ENCODE peak calls at places on chromosomes 5 and 9, in seven cellular contexts. One of them, this sample, is unnamed.

GRCh38 chr5:113140837-113141661 is 164.5 kb downstream of the DCP2 start:
- DNase-seq in breast epithelium: no peak
- DNase-seq in vagina: no peak
- DNase-seq in PC-3: peak; percentile 28
- DNase-seq in IMR-90: peak; percentile 94
- DNase-seq in lower lobe of right lung: no peak
- DNase-seq in K562: no peak
- DNase-seq in this sample: no peak

GRCh38 chr5:159104058-159104651 is 4.4 kb upstream of the EBF1 start:
- DNase-seq in PC-3: peak; percentile 25
- DNase-seq in lower lobe of right lung: peak; percentile 41
- DNase-seq in K562: peak; percentile 48
- DNase-seq in vagina: no peak
- DNase-seq in breast epithelium: no peak
- DNase-seq in IMR-90: peak; percentile 21
- DNase-seq in this sample: peak; percentile 81

GRCh38 chr9:18543406-18543965 is 69.5 kb downstream of the ADAMTSL1 start:
- DNase-seq in vagina: no peak
- DNase-seq in K562: no peak
- DNase-seq in IMR-90: peak; percentile 76
- DNase-seq in PC-3: peak; percentile 81
- DNase-seq in lower lobe of right lung: no peak
- DNase-seq in breast epithelium: no peak
- DNase-seq in this sample: no peak

GRCh38 chr5:125597338-125597737 is 825.9 kb upstream of the GRAMD2B start:
- DNase-seq in lower lobe of right lung: no peak
- DNase-seq in breast epithelium: no peak
- DNase-seq in K562: no peak
- DNase-seq in vagina: no peak
- DNase-seq in IMR-90: peak; percentile 74
- DNase-seq in PC-3: no peak
- DNase-seq in this sample: no peak

GRCh38 chr5:50968296-50969206 is 302.1 kb downstream of the PARP8 start:
- DNase-seq in PC-3: no peak
- DNase-seq in vagina: no peak
- DNase-seq in K562: no peak
- DNase-seq in breast epithelium: no peak
- DNase-seq in IMR-90: no peak
- DNase-seq in lower lobe of right lung: no peak
- DNase-seq in this sample: peak; percentile 92

GRCh38 chr9:20984471-20984870 is 47.0 kb downstream of the HACD4 start:
- DNase-seq in PC-3: no peak
- DNase-seq in K562: no peak
- DNase-seq in lower lobe of right lung: no peak
- DNase-seq in IMR-90: peak; percentile 41
- DNase-seq in breast epithelium: no peak
- DNase-seq in vagina: no peak
- DNase-seq in this sample: no peak

GRCh38 chr5:167643616-167644015 is 647.8 kb upstream of the WWC1 start:
- DNase-seq in K562: no peak
- DNase-seq in vagina: no peak
- DNase-seq in IMR-90: no peak
- DNase-seq in breast epithelium: no peak
- DNase-seq in PC-3: no peak
- DNase-seq in lower lobe of right lung: no peak
- DNase-seq in this sample: no peak

GRCh38 chr5:108339220-108339619 is 42.7 kb downstream of the FBXL17 start:
- DNase-seq in K562: no peak
- DNase-seq in breast epithelium: no peak
- DNase-seq in PC-3: peak; percentile 73
- DNase-seq in vagina: no peak
- DNase-seq in IMR-90: no peak
- DNase-seq in lower lobe of right lung: no peak
- DNase-seq in this sample: no peak

GRCh38 chr5:26942481-26942880 is 95.9 kb downstream of the CDH9 start:
- DNase-seq in PC-3: peak; percentile 71
- DNase-seq in vagina: no peak
- DNase-seq in IMR-90: peak; percentile 25
- DNase-seq in lower lobe of right lung: no peak
- DNase-seq in breast epithelium: no peak
- DNase-seq in K562: no peak
- DNase-seq in this sample: no peak

GRCh38 chr5:174752121-174752520 is 27.7 kb downstream of the MSX2 start:
- DNase-seq in IMR-90: no peak
- DNase-seq in breast epithelium: no peak
- DNase-seq in lower lobe of right lung: no peak
- DNase-seq in vagina: no peak
- DNase-seq in PC-3: no peak
- DNase-seq in K562: no peak
- DNase-seq in this sample: no peak

GRCh38 chr9:90311811-90312210 is 330.8 kb downstream of the DIRAS2 start:
- DNase-seq in vagina: no peak
- DNase-seq in IMR-90: no peak
- DNase-seq in lower lobe of right lung: no peak
- DNase-seq in breast epithelium: no peak
- DNase-seq in K562: no peak
- DNase-seq in PC-3: no peak
- DNase-seq in this sample: no peak

GRCh38 chr5:31944683-31945445 is 229.3 kb downstream of the GOLPH3 start:
- DNase-seq in IMR-90: no peak
- DNase-seq in breast epithelium: no peak
- DNase-seq in vagina: no peak
- DNase-seq in K562: no peak
- DNase-seq in PC-3: no peak
- DNase-seq in lower lobe of right lung: no peak
- DNase-seq in this sample: no peak

GRCh38 chr9:116605904-116606341 is 81.2 kb upstream of the TRIM32 start:
- DNase-seq in IMR-90: no peak
- DNase-seq in K562: no peak
- DNase-seq in PC-3: no peak
- DNase-seq in breast epithelium: no peak
- DNase-seq in lower lobe of right lung: no peak
- DNase-seq in vagina: no peak
- DNase-seq in this sample: no peak

DNA sequence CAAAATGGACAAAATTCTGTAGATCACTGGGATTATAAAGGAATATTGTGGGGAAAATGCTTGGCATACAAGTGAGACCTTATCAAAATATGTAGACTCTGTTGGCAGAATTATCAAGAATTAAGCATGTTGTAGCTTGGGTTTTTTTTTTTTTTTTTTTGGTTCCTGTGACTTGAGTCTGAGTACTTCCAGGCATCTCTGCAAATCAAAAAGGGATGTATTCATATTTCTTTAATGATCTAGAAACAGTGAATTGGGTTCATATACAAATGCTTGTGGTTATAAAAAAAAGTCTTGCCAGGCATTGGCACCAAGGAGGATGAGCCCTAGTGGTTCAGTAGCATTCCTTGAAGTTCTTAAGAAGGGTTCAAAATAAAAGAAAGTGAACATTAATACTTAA is 292.2 kb downstream of the ARHGAP26 start:
- DNase-seq in K562: no peak
- DNase-seq in breast epithelium: no peak
- DNase-seq in lower lobe of right lung: no peak
- DNase-seq in PC-3: no peak
- DNase-seq in IMR-90: no peak
- DNase-seq in vagina: no peak
- DNase-seq in this sample: no peak
- H3K4me1 ChIP-seq in K562: peaks cover 5% of the 10 kb centered on the region
- H3K4me1 ChIP-seq in breast epithelium: peaks cover 5% of the 10 kb centered on the region
- H3K4me1 ChIP-seq in lower lobe of right lung: peaks cover 72% of the 10 kb centered on the region
- H3K4me1 ChIP-seq in PC-3: peaks cover 58% of the 10 kb centered on the region
- H3K4me1 ChIP-seq in IMR-90: peaks cover 43% of the 10 kb centered on the region
- H3K4me1 ChIP-seq in vagina: peaks cover 69% of the 10 kb centered on the region
- H3K4me1 ChIP-seq in this sample: no peaks in the 10 kb centered on the region

DNA sequence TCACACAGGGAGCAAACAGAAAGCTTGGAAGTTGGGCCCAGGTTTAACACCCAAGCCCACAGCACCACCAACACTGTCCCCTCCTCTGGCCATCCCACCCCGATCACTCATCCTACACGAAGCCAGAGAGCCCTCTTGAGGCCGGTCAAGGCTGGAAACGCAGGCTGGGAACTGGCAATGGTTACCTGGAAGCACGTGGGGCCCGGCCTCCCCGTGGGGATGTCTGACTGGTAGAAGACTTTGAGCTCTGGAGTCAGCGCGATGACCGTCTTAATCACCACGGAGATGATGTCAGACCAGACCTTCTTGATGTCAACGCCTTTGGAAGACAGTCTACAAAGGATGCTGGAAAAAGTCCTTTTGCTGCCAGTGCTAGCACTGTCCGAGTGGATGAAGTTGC is 104.1 kb downstream of the TTLL11 start:
- DNase-seq in PC-3: peak; percentile 33
- DNase-seq in K562: peak; percentile 10
- DNase-seq in lower lobe of right lung: no peak
- DNase-seq in IMR-90: peak; percentile 39
- DNase-seq in vagina: no peak
- DNase-seq in breast epithelium: no peak
- DNase-seq in this sample: peak; percentile 70
- TF ChIP-seq CTCF in PC-3: peak; percentile 58
- TF ChIP-seq CTCF in K562: no peak
- TF ChIP-seq CTCF in lower lobe of right lung: no peak
- TF ChIP-seq CTCF in IMR-90: peak; percentile 38
- TF ChIP-seq CTCF in vagina: no peak
- TF ChIP-seq CTCF in breast epithelium: no peak
- TF ChIP-seq CTCF in this sample: peak; percentile 57

GRCh38 chr5:96124589-96124988 is 162.9 kb upstream of the ELL2 start:
- DNase-seq in K562: no peak
- DNase-seq in PC-3: peak; percentile 59
- DNase-seq in vagina: no peak
- DNase-seq in IMR-90: peak; percentile 46
- DNase-seq in lower lobe of right lung: no peak
- DNase-seq in breast epithelium: no peak
- DNase-seq in this sample: no peak
- H3K4me1 ChIP-seq in K562: no peaks in the 10 kb centered on the region
- H3K4me1 ChIP-seq in PC-3: peaks cover 22% of the 10 kb centered on the region
- H3K4me1 ChIP-seq in vagina: peaks cover 18% of the 10 kb centered on the region
- H3K4me1 ChIP-seq in IMR-90: peaks cover 10% of the 10 kb centered on the region
- H3K4me1 ChIP-seq in lower lobe of right lung: peaks cover 5% of the 10 kb centered on the region
- H3K4me1 ChIP-seq in breast epithelium: no peaks in the 10 kb centered on the region
- H3K4me1 ChIP-seq in this sample: no peaks in the 10 kb centered on the region

GRCh38 chr5:133348406-133348805 is 263.9 kb downstream of the FSTL4 start:
- DNase-seq in K562: no peak
- DNase-seq in breast epithelium: no peak
- DNase-seq in vagina: no peak
- DNase-seq in IMR-90: no peak
- DNase-seq in PC-3: no peak
- DNase-seq in lower lobe of right lung: no peak
- DNase-seq in this sample: no peak
- TF ChIP-seq CTCF in K562: no peak
- TF ChIP-seq CTCF in breast epithelium: no peak
- TF ChIP-seq CTCF in vagina: no peak
- TF ChIP-seq CTCF in IMR-90: no peak
- TF ChIP-seq CTCF in PC-3: no peak
- TF ChIP-seq CTCF in lower lobe of right lung: no peak
- TF ChIP-seq CTCF in this sample: no peak

DNA sequence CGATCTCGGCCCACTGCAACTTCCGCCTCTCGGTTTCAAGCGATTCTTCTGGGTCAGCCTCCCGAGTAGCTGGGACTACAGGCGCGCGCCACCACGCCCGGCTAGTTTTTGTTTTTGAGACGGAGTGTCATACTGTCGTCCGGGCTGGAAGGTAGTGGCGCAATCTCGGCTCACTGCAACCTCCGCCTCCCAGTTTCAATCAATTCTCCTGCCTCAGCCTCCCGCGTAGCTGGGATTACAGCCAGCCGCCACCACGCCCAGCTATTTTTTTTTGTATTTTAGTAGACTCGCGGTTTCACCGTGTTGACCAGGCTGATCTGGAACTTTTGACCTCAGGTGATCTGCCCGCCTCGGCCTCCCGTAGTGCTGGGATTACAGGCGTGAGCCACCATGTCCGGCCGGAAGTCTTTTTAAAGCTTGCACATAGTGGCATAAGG is 1.2 kb downstream of the SMC5 start:
- DNase-seq in PC-3: peak; percentile 4
- DNase-seq in breast epithelium: no peak
- DNase-seq in lower lobe of right lung: peak; percentile 49
- DNase-seq in IMR-90: no peak
- DNase-seq in vagina: no peak
- DNase-seq in K562: no peak
- DNase-seq in this sample: no peak
- H3K4me1 ChIP-seq in PC-3: peaks cover 67% of the 10 kb centered on the region
- H3K4me1 ChIP-seq in breast epithelium: no peaks in the 10 kb centered on the region
- H3K4me1 ChIP-seq in lower lobe of right lung: peaks cover 56% of the 10 kb centered on the region
- H3K4me1 ChIP-seq in IMR-90: peaks cover 26% of the 10 kb centered on the region
- H3K4me1 ChIP-seq in vagina: peaks cover 78% of the 10 kb centered on the region
- H3K4me1 ChIP-seq in K562: peaks cover 26% of the 10 kb centered on the region
- H3K4me1 ChIP-seq in this sample: peaks cover 21% of the 10 kb centered on the region

GRCh38 chr9:37331871-37332270 is 90.6 kb upstream of the GRHPR start:
- DNase-seq in lower lobe of right lung: no peak
- DNase-seq in PC-3: no peak
- DNase-seq in K562: no peak
- DNase-seq in breast epithelium: no peak
- DNase-seq in IMR-90: no peak
- DNase-seq in vagina: no peak
- DNase-seq in this sample: no peak

GRCh38 chr9:37328561-37329227 is 93.8 kb upstream of the GRHPR start:
- DNase-seq in IMR-90: no peak
- DNase-seq in breast epithelium: no peak
- DNase-seq in lower lobe of right lung: no peak
- DNase-seq in PC-3: no peak
- DNase-seq in vagina: no peak
- DNase-seq in K562: no peak
- DNase-seq in this sample: no peak

GRCh38 chr9:37332581-37332980 is 89.9 kb upstream of the GRHPR start:
- DNase-seq in lower lobe of right lung: no peak
- DNase-seq in K562: no peak
- DNase-seq in PC-3: no peak
- DNase-seq in breast epithelium: no peak
- DNase-seq in vagina: no peak
- DNase-seq in IMR-90: no peak
- DNase-seq in this sample: no peak

GRCh38 chr9:37327553-37327952 is 94.9 kb upstream of the GRHPR start:
- DNase-seq in K562: no peak
- DNase-seq in IMR-90: no peak
- DNase-seq in vagina: no peak
- DNase-seq in lower lobe of right lung: no peak
- DNase-seq in PC-3: no peak
- DNase-seq in breast epithelium: no peak
- DNase-seq in this sample: no peak

GRCh38 chr9:37329576-37329975 is 92.9 kb upstream of the GRHPR start:
- DNase-seq in IMR-90: peak; percentile 50
- DNase-seq in PC-3: peak; percentile 32
- DNase-seq in breast epithelium: no peak
- DNase-seq in lower lobe of right lung: no peak
- DNase-seq in K562: peak; percentile 53
- DNase-seq in vagina: no peak
- DNase-seq in this sample: peak; percentile 27
- TF ChIP-seq CTCF in IMR-90: peak; percentile 46
- TF ChIP-seq CTCF in PC-3: peak; percentile 50
- TF ChIP-seq CTCF in breast epithelium: no peak
- TF ChIP-seq CTCF in lower lobe of right lung: no peak
- TF ChIP-seq CTCF in K562: peak; percentile 63
- TF ChIP-seq CTCF in vagina: no peak
- TF ChIP-seq CTCF in this sample: peak; percentile 50